ENCODE peak calls at places on chromosome 19, in eight cellular contexts. X, S, F, R, L, B, J and V are unnamed samples.

GRCh38 chr19:46745521-46746280 is at the start of gene FKRP:
- DNase-seq in R (peak; percentile 56), J (no peak), B (peak; percentile 86), X (no peak), L (peak; percentile 87), F (no peak), S (no peak), V (no peak)

GRCh38 chr19:57103573-57104277 is 16.1 kb upstream of the USP29 start:
- DNase-seq in F (peak; percentile 15), L (peak; percentile 54), X (peak; percentile 56), R (peak; percentile 83), B (peak; percentile 79), S (peak; percentile 16), J (peak; percentile 19), V (peak; percentile 47)

GRCh38 chr19:50414850-50415660 is 3.7 kb upstream of the SPIB start:
- DNase-seq in J (peak; percentile 60), X (peak; percentile 98), R (peak; percentile 93), L (peak; percentile 87), B (peak; percentile 92), S (peak; percentile 16), F (no peak), V (peak; percentile 33)

GRCh38 chr19:58279042-58279924 is 528 bp downstream of the ZNF8 start:
- DNase-seq in X (peak; percentile 86), R (peak; percentile 82), S (no peak), L (peak; percentile 84), F (no peak), J (peak; percentile 86), B (peak; percentile 89), V (peak; percentile 62)

GRCh38 chr19:34254552-34255432 is at the start of gene GARRE1:
- DNase-seq in B (peak; percentile 93), R (peak; percentile 72), J (peak; percentile 44), X (peak; percentile 70), L (peak; percentile 92), F (no peak), S (no peak), V (no peak)

GRCh38 chr19:17055636-17056035 is 19.6 kb downstream of the HAUS8 start:
- DNase-seq in F (no peak), B (no peak), L (no peak), X (no peak), J (no peak), S (no peak), R (no peak), V (no peak)

GRCh38 chr19:11496391-11497163 is 9.1 kb downstream of the ZNF653 start:
- DNase-seq in L (peak; percentile 87), S (peak; percentile 81), J (peak; percentile 48), R (peak; percentile 89), B (peak; percentile 88), F (no peak), X (peak; percentile 96), V (peak; percentile 62)

GRCh38 chr19:53824134-53824611 is at the start of gene NLRP12:
- DNase-seq in J (no peak), X (no peak), F (no peak), L (no peak), S (no peak), B (no peak), R (no peak), V (no peak)

GRCh38 chr19:55441692-55442321 is 1.3 kb downstream of the SHISA7 start:
- DNase-seq in L (peak; percentile 85), J (no peak), X (peak; percentile 92), F (no peak), R (peak; percentile 87), B (no peak), S (no peak), V (no peak)

GRCh38 chr19:34393031-34393430 is 11.2 kb upstream of the PDCD2L start:
- DNase-seq in R (no peak), J (no peak), B (no peak), X (no peak), S (no peak), F (no peak), L (no peak), V (no peak)

GRCh38 chr19:40282209-40282580 is 3.0 kb downstream of the AKT2 start:
- DNase-seq in F (no peak), J (no peak), R (no peak), B (no peak), S (no peak), X (no peak), L (no peak), V (no peak)

GRCh38 chr19:40687525-40688016 is 2.9 kb downstream of the NUMBL start:
- DNase-seq in L (peak; percentile 72), F (peak; percentile 23), S (no peak), B (no peak), J (no peak), R (no peak), X (no peak), V (no peak)

GRCh38 chr19:30214651-30215051 is 157.5 kb upstream of the ZNF536 start:
- DNase-seq in B (no peak), L (no peak), S (no peak), R (no peak), F (peak; percentile 1), X (peak; percentile 41), J (no peak), V (no peak)

GRCh38 chr19:30219682-30220081 is 152.5 kb upstream of the ZNF536 start:
- DNase-seq in F (no peak), S (no peak), L (no peak), B (peak; percentile 62), R (no peak), J (no peak), X (no peak), V (no peak)

GRCh38 chr19:30215248-30215647 is 156.9 kb upstream of the ZNF536 start:
- DNase-seq in S (no peak), L (no peak), J (no peak), B (no peak), R (no peak), F (no peak), X (no peak), V (no peak)

GRCh38 chr19:30217461-30217860 is 154.7 kb upstream of the ZNF536 start:
- DNase-seq in F (no peak), R (no peak), S (no peak), X (no peak), L (no peak), B (no peak), J (no peak), V (no peak)

DNA sequence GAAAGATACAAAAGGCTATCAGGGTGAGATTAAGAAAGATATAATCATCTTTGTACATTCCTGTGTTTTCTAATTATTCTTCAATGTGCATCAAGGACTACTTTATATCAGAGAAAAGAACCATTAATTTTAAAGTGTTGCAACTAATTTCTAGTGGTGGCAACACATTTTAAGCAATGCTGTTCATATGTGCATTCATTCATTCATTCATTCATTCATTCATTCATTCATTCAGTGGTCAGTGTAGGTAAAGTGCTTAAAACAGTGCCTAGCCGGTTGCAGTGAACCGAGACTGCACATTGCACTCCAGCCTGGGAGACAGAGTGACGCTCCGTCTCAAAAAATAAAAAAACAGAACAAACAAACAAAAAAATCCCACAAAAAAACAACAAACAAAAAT is 155.7 kb upstream of the ZNF536 start:
- DNase-seq in J (no peak), B (no peak), X (no peak), R (no peak), F (no peak), S (no peak), L (no peak), V (no peak)
- TF ChIP-seq POLR2AphosphoS5 in J (no peak), B (no peak), X (no peak), R (no peak), F (no peak), S (no peak), L (no peak), V (no peak)

GRCh38 chr19:12884627-12884925 is 2.4 kb downstream of the KLF1 start:
- DNase-seq in X (no peak), B (no peak), F (no peak), L (no peak), S (no peak), R (no peak), J (no peak), V (no peak)

GRCh38 chr19:12885749-12886706 is 973 bp downstream of the KLF1 start:
- DNase-seq in B (peak; percentile 62), F (no peak), R (peak; percentile 72), X (peak; percentile 62), J (no peak), L (peak; percentile 75), S (no peak), V (no peak)

GRCh38 chr19:12884926-12885748 is 1.9 kb downstream of the KLF1 start:
- DNase-seq in B (peak; percentile 86), X (peak; percentile 99), F (peak; percentile 57), J (peak; percentile 45), S (no peak), L (peak; percentile 90), R (peak; percentile 100), V (peak; percentile 29)

GRCh38 chr19:12884202-12884601 is 2.8 kb downstream of the KLF1 start:
- DNase-seq in X (no peak), S (no peak), J (no peak), B (no peak), R (no peak), F (no peak), L (no peak), V (no peak)

DNA sequence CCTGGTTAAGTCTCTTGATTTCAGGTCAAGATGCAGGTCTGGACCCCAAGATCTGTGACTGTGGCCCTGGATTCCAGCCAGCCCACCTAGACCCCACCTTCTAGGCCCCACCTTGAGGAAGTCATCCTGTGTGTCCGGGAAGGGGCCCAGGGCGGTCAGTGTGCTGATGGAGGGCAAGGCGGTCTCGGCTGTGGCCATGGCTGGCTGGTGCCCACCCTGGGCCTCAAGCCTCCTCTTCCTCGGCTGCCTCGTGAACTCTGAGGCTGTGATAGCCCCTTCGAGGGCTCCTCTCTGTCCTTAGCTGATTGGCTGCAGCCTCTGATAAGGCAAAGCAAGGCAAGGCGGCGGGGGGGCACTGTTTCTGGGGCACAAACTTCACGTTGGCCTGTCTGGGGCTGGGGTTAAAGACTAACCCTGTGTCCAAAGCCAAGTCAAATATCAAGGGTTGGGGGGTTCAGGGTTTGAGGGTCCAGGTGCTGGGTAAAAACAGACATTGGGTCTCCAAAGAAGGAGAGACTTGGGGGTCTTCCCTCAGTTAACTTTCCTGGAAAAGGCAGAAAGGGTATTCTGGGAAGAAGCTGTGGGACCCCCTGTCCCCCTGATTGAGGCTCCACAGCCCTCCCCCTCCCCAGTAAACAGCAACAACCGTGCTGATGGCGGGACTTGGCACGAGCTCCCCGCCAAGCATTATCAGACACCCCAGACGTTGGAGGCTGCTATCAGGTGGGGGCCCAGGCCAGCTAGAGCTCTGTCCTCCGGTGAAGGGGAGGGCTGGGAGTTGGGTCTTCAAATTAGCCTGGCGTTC is at the start of gene KLF1:
- DNase-seq in L (peak; percentile 67), R (no peak), S (no peak), J (no peak), B (no peak), X (no peak), F (no peak), V (no peak)
- H3K4me2 ChIP-seq in L (peak within 1 kb of the TSS; percentile 100), R (peak within 1 kb of the TSS; percentile 91), S (no peak within 1 kb of the TSS), J (no peak within 1 kb of the TSS), B (no peak within 1 kb of the TSS), X (peak within 1 kb of the TSS; percentile 97), F (no peak within 1 kb of the TSS), V (peak within 1 kb of the TSS; percentile 80)

GRCh38 chr19:2064788-2065524 is 13.9 kb upstream of the MKNK2 start:
- DNase-seq in J (no peak), S (no peak), R (no peak), X (no peak), B (no peak), F (no peak), L (no peak), V (no peak)
- TF ChIP-seq POLR2AphosphoS5 in J (no peak), S (no peak), R (no peak), X (no peak), B (no peak), F (no peak), L (no peak), V (no peak)

GRCh38 chr19:20388826-20389225 is 176.8 kb downstream of the ZNF737 start:
- DNase-seq in R (no peak), J (no peak), X (no peak), F (no peak), B (no peak), L (no peak), S (no peak), V (no peak)

GRCh38 chr19:20385056-20385455 is 180.5 kb downstream of the ZNF737 start:
- DNase-seq in R (no peak), J (no peak), F (no peak), X (no peak), L (no peak), S (no peak), B (no peak), V (no peak)
- H3K4me2 ChIP-seq in R (no peak overlapping the region), J (no peak overlapping the region), F (no peak overlapping the region), X (no peak overlapping the region), L (no peak overlapping the region), S (no peak overlapping the region), B (no peak overlapping the region), V (no peak overlapping the region)